ENCODE peak calls at places on chromosomes 3 and 15, in six cellular contexts. R is HCT116, B is fibroblast of the aortic adventitia, O is fibroblast of pulmonary artery, P is right lobe of liver, V is transverse colon. A is an unnamed sample.

GRCh38 chr15:79099692-79100091 is 9.1 kb upstream of the RASGRF1 start:
- DNase-seq in V (no peak), P (no peak), R (no peak), O (no peak), B (no peak), A (no peak)

GRCh38 chr3:40016391-40016790 is 207.0 kb downstream of the MYRIP start:
- DNase-seq in V (no peak), O (no peak), P (no peak), B (no peak), R (no peak), A (no peak)

GRCh38 chr3:184259878-184260570 is 1.3 kb downstream of the CAMK2N2 start:
- DNase-seq in B (no peak), O (peak; percentile 30), P (peak; percentile 45), V (peak; percentile 19), R (no peak), A (no peak)

GRCh38 chr3:102225407-102226132 is 209.2 kb upstream of the ZPLD1 start:
- DNase-seq in R (peak; percentile 56), B (peak; percentile 89), V (no peak), O (peak; percentile 91), P (no peak), A (peak; percentile 67)

GRCh38 chr3:142274908-142275307 is 49.5 kb upstream of the GK5 start:
- DNase-seq in P (no peak), B (peak; percentile 22), V (no peak), O (peak; percentile 20), R (no peak), A (no peak)

GRCh38 chr15:74727727-74728126 is 2.4 kb upstream of the CYP1A1 start:
- DNase-seq in V (no peak), B (no peak), O (no peak), R (no peak), P (no peak), A (no peak)

GRCh38 chr15:101126618-101127502 is 125.0 kb downstream of the CHSY1 start:
- DNase-seq in V (no peak), P (no peak), B (peak; percentile 77), O (peak; percentile 61), R (no peak), A (no peak)

GRCh38 chr3:170751083-170751893 is 118.7 kb downstream of the RPL22L1 start:
- DNase-seq in R (peak; percentile 44), P (peak; percentile 36), O (peak; percentile 95), B (peak; percentile 98), V (peak; percentile 11), A (no peak)

GRCh38 chr3:50273689-50274065 is 4.7 kb downstream of the SEMA3B start:
- DNase-seq in R (no peak), B (no peak), V (no peak), P (no peak), O (no peak), A (no peak)

GRCh38 chr3:117916839-117917238 is 1117.8 kb downstream of the IGSF11 start:
- DNase-seq in V (no peak), P (no peak), R (no peak), O (no peak), B (no peak), A (no peak)

GRCh38 chr15:23910030-23910429 is 222.9 kb upstream of the NDN start:
- DNase-seq in V (no peak), P (no peak), R (no peak), O (no peak), B (no peak), A (no peak)

GRCh38 chr3:106421928-106422327 is 553.1 kb upstream of the CBLB start:
- DNase-seq in O (peak; percentile 47), B (peak; percentile 81), R (no peak), P (no peak), V (no peak), A (no peak)

GRCh38 chr15:39250460-39251186 is 330.3 kb upstream of the THBS1 start:
- DNase-seq in B (no peak), R (no peak), O (no peak), V (no peak), P (no peak), A (no peak)

GRCh38 chr3:98945006-98945626 is 43.6 kb upstream of the DCBLD2 start:
- DNase-seq in R (no peak), V (no peak), O (peak; percentile 45), B (peak; percentile 95), P (no peak), A (no peak)

GRCh38 chr3:16548721-16549120 is 35.2 kb upstream of the RFTN1 start:
- DNase-seq in P (no peak), B (peak; percentile 58), R (no peak), V (no peak), O (peak; percentile 53), A (no peak)

GRCh38 chr3:16552757-16553156 is 39.3 kb upstream of the RFTN1 start:
- DNase-seq in O (no peak), V (no peak), P (no peak), B (no peak), R (no peak), A (no peak)

GRCh38 chr3:16550305-16550675 is 36.8 kb upstream of the RFTN1 start:
- DNase-seq in P (peak; percentile 27), V (no peak), O (no peak), R (no peak), B (no peak), A (no peak)

GRCh38 chr3:16551342-16551976 is 38.0 kb upstream of the RFTN1 start:
- DNase-seq in V (no peak), B (no peak), R (no peak), P (no peak), O (no peak), A (no peak)

GRCh38 chr3:16550676-16551341 is 37.3 kb upstream of the RFTN1 start:
- DNase-seq in V (peak; percentile 64), R (peak; percentile 79), P (peak; percentile 35), O (peak; percentile 92), B (peak; percentile 93), A (peak; percentile 55)
- H3K4me3 ChIP-seq in V (no peak overlapping the region), R (no peak overlapping the region), P (peak overlapping the region; percentile 32), O (no peak overlapping the region), B (peak overlapping the region; percentile 25), A (no peak overlapping the region)

GRCh38 chr15:59611277-59612260 is at the start of gene GCNT3:
- DNase-seq in P (no peak), B (peak; percentile 49), R (peak; percentile 32), V (peak; percentile 44), O (peak; percentile 33), A (no peak)

GRCh38 chr15:59622289-59622688 is 10.7 kb downstream of the GCNT3 start:
- DNase-seq in V (peak; percentile 84), R (peak; percentile 42), O (peak; percentile 60), B (peak; percentile 56), P (peak; percentile 60), A (no peak)

GRCh38 chr15:59614153-59614552 is 2.6 kb downstream of the GCNT3 start:
- DNase-seq in B (no peak), R (no peak), O (no peak), P (no peak), V (no peak), A (no peak)

GRCh38 chr15:59615661-59616060 is 4.1 kb downstream of the GCNT3 start:
- DNase-seq in V (no peak), O (no peak), R (no peak), B (no peak), P (no peak), A (no peak)

DNA sequence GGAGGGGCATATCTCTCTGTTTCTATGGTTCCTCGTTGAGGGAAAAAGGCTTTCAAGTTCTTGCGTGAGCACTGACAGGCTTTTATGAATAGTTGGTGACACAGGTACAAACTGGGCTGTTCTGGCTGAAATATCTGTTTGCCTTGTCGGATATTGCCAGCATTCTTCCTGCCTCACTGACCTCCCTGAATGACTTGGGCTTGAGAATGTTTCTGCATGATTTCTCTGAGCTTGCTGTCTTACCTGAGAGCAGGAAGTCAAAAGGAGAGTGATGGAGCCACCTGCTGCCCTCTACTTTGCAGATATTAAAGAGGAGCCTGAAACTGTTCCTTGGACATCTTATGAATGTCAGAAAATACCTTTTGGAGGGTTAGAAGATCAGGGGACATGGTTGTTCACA is 4.8 kb downstream of the GCNT3 start:
- DNase-seq in R (no peak), O (no peak), V (peak; percentile 45), P (no peak), B (no peak), A (peak; percentile 17)
- TF ChIP-seq CTCF in R (no peak), O (no peak), V (no peak), P (no peak), B (no peak), A (peak; percentile 63)

DNA sequence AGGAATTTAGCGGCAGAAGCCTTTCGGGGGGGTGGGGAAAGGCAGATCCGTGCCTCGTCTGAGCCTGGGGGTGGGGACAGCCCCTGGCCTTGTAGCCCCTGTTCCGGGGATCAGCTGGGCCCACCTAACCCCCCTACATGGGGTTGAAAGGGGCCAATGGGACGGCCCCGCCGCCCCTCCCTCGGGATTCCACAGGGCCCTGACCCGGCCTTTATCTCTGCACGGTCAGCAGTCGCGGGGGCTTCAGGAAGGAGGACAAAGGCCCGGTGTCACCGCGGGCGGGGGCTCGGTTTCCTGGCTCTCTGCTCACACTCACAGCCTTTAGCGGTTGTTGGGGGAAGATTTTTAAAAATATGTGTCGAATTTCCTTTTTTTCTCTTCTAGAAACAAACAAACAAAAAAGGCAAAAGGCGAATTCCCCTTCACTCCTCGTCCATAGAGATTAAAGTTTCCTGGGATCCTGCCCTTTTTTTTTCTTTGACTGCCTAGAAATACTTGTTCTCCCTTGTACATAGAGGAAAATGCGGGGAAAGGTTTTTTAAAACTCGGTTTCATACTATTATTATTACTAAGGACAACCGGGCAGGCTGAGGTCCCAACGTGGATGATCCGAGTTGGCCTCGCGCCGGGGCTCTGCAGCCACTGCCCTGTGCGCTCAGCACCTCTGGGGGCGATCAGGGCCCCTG is 7.9 kb downstream of the FOXL2 start:
- DNase-seq in P (no peak), O (no peak), V (no peak), R (no peak), B (no peak), A (no peak)
- H3K4me3 ChIP-seq in P (no peak overlapping the region), O (no peak overlapping the region), V (no peak overlapping the region), R (no peak overlapping the region), B (no peak overlapping the region), A (no peak overlapping the region)

GRCh38 chr3:32335365-32336122 is 56.1 kb upstream of the CMTM7 start:
- DNase-seq in O (no peak), V (no peak), P (no peak), B (no peak), R (no peak), A (no peak)

GRCh38 chr3:32337501-32337900 is 54.2 kb upstream of the CMTM7 start:
- DNase-seq in P (no peak), V (no peak), O (no peak), R (no peak), B (no peak), A (no peak)

GRCh38 chr3:32340039-32340438 is 51.6 kb upstream of the CMTM7 start:
- DNase-seq in V (no peak), P (no peak), O (peak; percentile 70), R (peak; percentile 35), B (peak; percentile 56), A (peak; percentile 79)

GRCh38 chr3:32336123-32336518 is 55.5 kb upstream of the CMTM7 start:
- DNase-seq in V (no peak), O (no peak), B (no peak), P (no peak), R (no peak), A (no peak)

DNA sequence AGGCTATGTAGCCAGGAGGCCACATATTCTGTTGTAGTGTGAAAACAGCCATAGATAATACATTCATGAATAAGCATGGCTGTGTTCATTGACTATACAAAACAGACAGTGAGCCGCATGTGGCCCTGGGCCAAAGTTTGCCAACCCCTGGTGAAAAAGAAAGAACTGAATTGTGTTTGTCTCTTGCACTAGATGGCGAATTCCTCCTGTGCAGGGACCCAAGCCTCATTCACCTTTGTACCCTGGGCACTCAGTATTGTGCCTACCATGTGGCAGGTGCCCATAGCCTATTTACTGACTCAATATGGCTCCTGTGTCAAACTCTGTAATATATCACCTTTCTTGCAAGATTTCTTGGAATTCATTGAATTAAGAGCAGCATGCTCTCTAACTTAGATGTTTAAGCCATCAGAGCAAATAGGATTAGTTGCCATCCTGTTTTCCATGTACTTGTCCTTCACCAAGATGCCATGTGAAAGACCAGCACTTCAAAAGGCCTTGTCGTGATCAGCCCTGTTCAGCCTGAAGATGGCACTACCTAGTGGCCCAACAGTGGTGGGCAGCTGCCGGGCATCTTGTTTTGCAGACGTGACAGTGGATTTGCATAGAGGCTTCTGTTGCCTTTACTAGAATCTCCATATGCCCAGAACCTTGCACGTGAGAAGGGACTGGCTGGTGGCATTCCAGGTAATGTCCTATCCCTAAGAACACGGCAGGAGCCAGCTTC is 50.9 kb upstream of the CMTM7 start:
- DNase-seq in R (no peak), P (peak; percentile 72), O (peak; percentile 14), B (no peak), V (peak; percentile 27), A (no peak)
- TF ChIP-seq CTCF in R (peak; percentile 34), P (no peak), O (peak; percentile 22), B (peak; percentile 9), V (no peak), A (peak; percentile 28)

A was measured in LNCaP clone FGC.